ENCODE peak calls at places on chromosomes 1 and 21, in six cellular contexts. D, N, C, U, S and G are unnamed samples.

GRCh38 chr1:201414051-201414738 is 7.3 kb downstream of the TNNI1 start:
- DNase-seq in D (no peak), N (no peak), C (no peak), U (no peak), S (no peak), G (no peak)

GRCh38 chr1:150362721-150363425 is 1.1 kb upstream of the RPRD2 start:
- DNase-seq in D (no peak), N (no peak), C (no peak), U (no peak), S (no peak), G (no peak)

GRCh38 chr21:14876464-14876863 is 188.3 kb downstream of the NRIP1 start:
- DNase-seq in D (no peak), N (no peak), C (peak; percentile 19), U (no peak), S (no peak), G (no peak)

GRCh38 chr1:4379451-4380175 is 274.8 kb upstream of the AJAP1 start:
- DNase-seq in D (no peak), N (no peak), C (no peak), U (no peak), S (no peak), G (no peak)

GRCh38 chr1:35637401-35637809 is 3.9 kb downstream of the PSMB2 start:
- DNase-seq in D (no peak), N (no peak), C (no peak), U (no peak), S (no peak), G (no peak)

GRCh38 chr1:66557157-66557556 is 23.2 kb downstream of the SGIP1 start:
- DNase-seq in D (no peak), N (no peak), C (no peak), U (no peak), S (no peak), G (no peak)

GRCh38 chr1:46420533-46420915 is 26.4 kb downstream of the FAAH start:
- DNase-seq in D (no peak), N (no peak), C (no peak), U (no peak), S (no peak), G (no peak)

GRCh38 chr21:23223882-23224281 is 2225.7 kb downstream of the NCAM2 start:
- DNase-seq in D (no peak), N (no peak), C (no peak), U (no peak), S (no peak), G (peak; percentile 37)

GRCh38 chr1:60936943-60937342 is 145.4 kb upstream of the NFIA start:
- DNase-seq in D (no peak), N (no peak), C (no peak), U (no peak), S (no peak), G (no peak)

GRCh38 chr1:43531906-43532584 is 1.4 kb downstream of the PTPRF start:
- DNase-seq in D (no peak), N (no peak), C (no peak), U (no peak), S (no peak), G (peak; percentile 26)

GRCh38 chr1:84722794-84723193 is 32.5 kb upstream of the SSX2IP start:
- DNase-seq in D (no peak), N (no peak), C (no peak), U (no peak), S (no peak), G (no peak)

GRCh38 chr1:180195916-180196315 is 34.1 kb upstream of the LHX4 start:
- DNase-seq in D (no peak), N (no peak), C (no peak), U (no peak), S (no peak), G (no peak)

GRCh38 chr1:32876341-32877210 is 5.9 kb upstream of the FNDC5 start:
- DNase-seq in D (peak; percentile 50), N (peak; percentile 58), C (peak; percentile 65), U (peak; percentile 74), S (peak; percentile 57), G (no peak)

GRCh38 chr1:216005916-216006315 is 417.3 kb downstream of the USH2A start:
- DNase-seq in D (no peak), N (no peak), C (no peak), U (no peak), S (no peak), G (no peak)

GRCh38 chr1:241747992-241748391 is 95.9 kb downstream of the WDR64 start:
- DNase-seq in D (no peak), N (no peak), C (no peak), U (no peak), S (no peak), G (no peak)

GRCh38 chr1:19463204-19463803 is 22.0 kb downstream of the CAPZB start:
- DNase-seq in D (peak; percentile 41), N (no peak), C (peak; percentile 69), U (peak; percentile 82), S (no peak), G (no peak)

GRCh38 chr21:18772404-18772803 is 368.8 kb upstream of the TMPRSS15 start:
- DNase-seq in D (no peak), N (no peak), C (no peak), U (no peak), S (no peak), G (no peak)

GRCh38 chr1:104646233-104646632 is 896.5 kb downstream of the AMY1C start:
- DNase-seq in D (no peak), N (no peak), C (no peak), U (no peak), S (no peak), G (no peak)

GRCh38 chr1:167631987-167632680 is 2.1 kb downstream of the RCSD1 start:
- DNase-seq in D (no peak), N (no peak), C (peak; percentile 41), U (peak; percentile 69), S (no peak), G (no peak)

GRCh38 chr1:68615303-68615702 is 118.4 kb upstream of the DEPDC1 start:
- DNase-seq in D (no peak), N (no peak), C (no peak), U (no peak), S (no peak), G (peak; percentile 17)

GRCh38 chr21:39463308-39463707 is 11.5 kb downstream of the SH3BGR start:
- DNase-seq in D (no peak), N (no peak), C (no peak), U (no peak), S (no peak), G (no peak)

DNA sequence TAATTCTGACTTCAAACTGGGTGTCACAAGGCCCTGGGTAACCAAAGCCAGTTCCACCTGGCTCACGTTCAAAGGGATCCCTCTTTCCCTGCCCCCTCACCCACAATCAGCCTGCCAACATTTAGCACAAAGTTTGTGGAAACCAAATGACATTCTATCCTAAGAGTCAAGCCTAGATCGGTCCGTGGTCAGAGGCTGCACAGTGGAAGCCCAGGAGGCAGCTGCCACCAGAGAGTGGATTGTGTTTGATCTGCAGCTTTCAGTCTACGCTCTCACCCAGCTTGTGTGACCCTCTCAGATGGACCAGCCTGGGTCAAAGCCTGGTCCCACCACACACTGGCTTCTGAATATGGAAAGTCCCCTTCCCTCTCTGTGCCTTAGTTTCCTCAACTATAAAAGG is 10.2 kb downstream of the KIAA0040 start:
- DNase-seq in D (no peak), N (no peak), C (no peak), U (no peak), S (no peak), G (no peak)
- H3K4me1 ChIP-seq in D (peaks cover 77% of the 10 kb centered on the region), N (peaks cover 4% of the 10 kb centered on the region), C (no peaks in the 10 kb centered on the region), U (peaks cover 56% of the 10 kb centered on the region), S (no peaks in the 10 kb centered on the region), G (no peaks in the 10 kb centered on the region)

GRCh38 chr1:200035397-200035955 is 8.0 kb downstream of the NR5A2 start:
- DNase-seq in D (no peak), N (no peak), C (no peak), U (no peak), S (no peak), G (no peak)

GRCh38 chr1:200035956-200036615 is 8.6 kb downstream of the NR5A2 start:
- DNase-seq in D (no peak), N (no peak), C (no peak), U (no peak), S (no peak), G (no peak)

GRCh38 chr1:200037501-200037900 is 10.0 kb downstream of the NR5A2 start:
- DNase-seq in D (no peak), N (no peak), C (no peak), U (no peak), S (no peak), G (no peak)

GRCh38 chr1:200037904-200038644 is 10.6 kb downstream of the NR5A2 start:
- DNase-seq in D (no peak), N (no peak), C (no peak), U (no peak), S (no peak), G (peak; percentile 81)

GRCh38 chr1:200036616-200037270 is 9.2 kb downstream of the NR5A2 start:
- DNase-seq in D (no peak), N (no peak), C (peak; percentile 76), U (no peak), S (no peak), G (no peak)
- H3K4me3 ChIP-seq in D (no peak overlapping the region), N (no peak overlapping the region), C (peak overlapping the region; percentile 18), U (no peak overlapping the region), S (no peak overlapping the region), G (no peak overlapping the region)

DNA sequence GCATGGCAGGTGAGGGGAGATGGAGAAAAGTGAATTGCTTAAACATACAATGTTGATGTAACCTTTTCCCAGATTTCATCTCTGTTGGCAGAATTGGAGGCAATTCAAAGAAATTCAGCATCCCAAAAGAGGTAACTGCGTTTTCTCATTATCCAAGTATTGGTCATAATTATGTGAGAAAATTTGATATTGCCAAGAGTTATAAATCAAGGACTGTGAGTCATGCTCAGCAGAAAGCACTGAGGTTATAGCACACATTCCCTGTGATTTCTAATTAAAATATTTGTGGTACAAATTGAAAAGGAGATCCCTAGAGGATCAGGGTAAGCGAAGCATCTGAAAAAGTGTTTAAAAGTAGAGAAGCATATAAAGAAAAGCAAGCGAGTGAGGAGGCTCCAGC is 26.3 kb downstream of the TRIM45 start:
- DNase-seq in D (no peak), N (no peak), C (no peak), U (no peak), S (no peak), G (no peak)
- H3K4me1 ChIP-seq in D (no peaks in the 10 kb centered on the region), N (peaks cover 8% of the 10 kb centered on the region), C (peaks cover 6% of the 10 kb centered on the region), U (no peaks in the 10 kb centered on the region), S (no peaks in the 10 kb centered on the region), G (no peaks in the 10 kb centered on the region)

GRCh38 chr1:40451238-40451585 is 936 bp downstream of the ZFP69B start:
- DNase-seq in D (no peak), N (no peak), C (no peak), U (no peak), S (no peak), G (no peak)
- H3K4me3 ChIP-seq in D (no peak overlapping the region), N (no peak overlapping the region), C (no peak overlapping the region), U (peak overlapping the region; percentile 81), S (no peak overlapping the region), G (no peak overlapping the region)

DNA sequence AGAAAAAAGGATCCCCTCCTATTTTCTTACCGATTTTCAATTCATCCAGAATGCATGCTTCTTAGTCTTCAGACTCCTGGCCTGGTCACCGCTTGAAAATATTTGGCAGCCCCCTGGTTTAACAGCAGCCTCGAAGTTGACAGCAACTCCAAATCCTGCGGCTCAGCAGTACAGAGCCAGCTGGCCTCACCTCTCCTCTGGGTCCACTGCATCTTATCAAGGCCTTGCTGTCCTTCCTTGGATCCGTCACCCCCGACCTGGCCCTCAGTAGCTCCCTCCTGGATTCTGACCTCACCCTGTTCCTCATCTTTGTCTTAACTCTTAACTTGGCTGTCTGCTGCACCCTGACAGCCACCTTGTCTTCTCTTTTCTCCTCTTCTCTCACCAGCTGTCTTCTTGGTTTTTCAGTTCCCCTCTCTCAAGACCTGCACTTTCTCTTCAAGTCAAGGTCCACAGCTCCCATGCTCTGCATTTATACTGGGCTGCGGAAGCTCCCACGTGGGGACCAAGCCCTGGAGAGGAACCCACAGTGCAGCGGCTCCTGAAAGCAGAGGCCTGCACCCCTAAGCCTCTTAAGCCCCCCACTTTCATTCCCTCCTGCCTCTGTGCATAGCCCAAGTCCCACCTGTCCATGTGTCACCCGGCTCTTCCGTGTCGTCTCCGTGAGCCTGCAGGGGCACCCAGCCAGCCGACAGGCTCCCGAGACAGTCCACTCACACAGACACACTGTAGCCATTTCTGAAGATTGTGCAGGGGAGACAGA is 6.0 kb downstream of the MX2 start:
- DNase-seq in D (no peak), N (no peak), C (no peak), U (no peak), S (no peak), G (no peak)
- H3K4me1 ChIP-seq in D (peaks cover 71% of the 10 kb centered on the region), N (peaks cover 6% of the 10 kb centered on the region), C (peaks cover 4% of the 10 kb centered on the region), U (peaks cover 54% of the 10 kb centered on the region), S (peaks cover 33% of the 10 kb centered on the region), G (no peaks in the 10 kb centered on the region)